ENCODE peak calls at places on chromosomes 1 and 21, in six cellular contexts. O is heart left ventricle, D is fibroblast of mammary gland, N is choroid plexus epithelial cell, Q is type B pancreatic cell, Y is prostate gland. L is an unnamed sample.

GRCh38 chr1:219174672-219175564 is 1.2 kb downstream of the LYPLAL1 start:
- DNase-seq in Q (no peak), D (peak; percentile 97), N (peak; percentile 98), O (peak; percentile 13), Y (peak; percentile 36), L (no peak)

GRCh38 chr1:28329395-28330153 is 734 bp downstream of the MED18 start:
- DNase-seq in N (peak; percentile 53), Q (no peak), O (no peak), Y (no peak), D (peak; percentile 40), L (no peak)

GRCh38 chr1:20936621-20937020 is 149.5 kb upstream of the HP1BP3 start:
- DNase-seq in Y (no peak), D (no peak), Q (no peak), O (no peak), N (peak; percentile 38), L (no peak)

GRCh38 chr1:71019248-71019647 is 28.4 kb downstream of the PTGER3 start:
- DNase-seq in Q (no peak), Y (no peak), O (peak; percentile 13), N (no peak), D (no peak), L (no peak)

GRCh38 chr1:232744847-232745246 is 60.4 kb upstream of the MAP10 start:
- DNase-seq in D (no peak), Y (no peak), Q (no peak), N (no peak), O (no peak), L (no peak)

GRCh38 chr1:31830511-31830910 is 14.7 kb upstream of the SPOCD1 start:
- DNase-seq in Q (no peak), D (no peak), O (no peak), Y (no peak), N (no peak), L (no peak)

GRCh38 chr1:10973956-10974881 is 38.2 kb upstream of the TARDBP start:
- DNase-seq in Y (no peak), N (no peak), D (no peak), O (no peak), Q (no peak), L (no peak)

GRCh38 chr21:44533891-44534627 is 5.9 kb downstream of the KRTAP10-1 start:
- DNase-seq in O (no peak), D (no peak), Y (no peak), Q (peak; percentile 27), N (no peak), L (no peak)

GRCh38 chr1:45953934-45954333 is 150.5 kb downstream of the MAST2 start:
- DNase-seq in D (peak; percentile 33), Y (no peak), N (peak; percentile 38), O (no peak), Q (no peak), L (no peak)

GRCh38 chr21:45401916-45402900 is 2.8 kb upstream of the COL18A1 start:
- DNase-seq in D (no peak), O (no peak), Y (no peak), Q (no peak), N (no peak), L (no peak)

GRCh38 chr21:46410516-46410915 is 48.2 kb upstream of the DIP2A start:
- DNase-seq in O (no peak), N (no peak), D (no peak), Q (no peak), Y (no peak), L (no peak)

GRCh38 chr1:93716974-93717373 is 35.3 kb upstream of the BCAR3 start:
- DNase-seq in Q (no peak), Y (no peak), O (no peak), D (peak; percentile 75), N (no peak), L (no peak)

GRCh38 chr1:35398739-35399138 is 130.2 kb downstream of the ZMYM4 start:
- DNase-seq in D (no peak), Q (no peak), N (peak; percentile 23), O (no peak), Y (no peak), L (no peak)

GRCh38 chr1:95084317-95085176 is 11.8 kb upstream of the ALG14 start:
- DNase-seq in Q (no peak), N (peak; percentile 60), O (no peak), Y (no peak), D (peak; percentile 55), L (peak; percentile 65)

GRCh38 chr21:31986035-31986856 is 113.4 kb downstream of the HUNK start:
- DNase-seq in D (no peak), O (no peak), Q (no peak), N (no peak), Y (no peak), L (no peak)

GRCh38 chr1:36323636-36324321 is at the start of gene EVA1B:
- DNase-seq in D (peak; percentile 71), O (peak; percentile 91), Y (peak; percentile 66), Q (peak; percentile 80), N (peak; percentile 88), L (peak; percentile 87)

GRCh38 chr1:109615879-109616278 is 3.5 kb downstream of the GNAT2 start:
- DNase-seq in O (no peak), N (peak; percentile 46), Y (no peak), D (no peak), Q (no peak), L (peak; percentile 31)

GRCh38 chr1:181659348-181659957 is 176.1 kb downstream of the CACNA1E start:
- DNase-seq in D (no peak), O (no peak), Y (no peak), Q (no peak), N (no peak), L (no peak)

GRCh38 chr1:93681095-93681548 is 515 bp downstream of the BCAR3 start:
- DNase-seq in Q (no peak), D (no peak), N (no peak), Y (no peak), O (no peak), L (peak; percentile 55)

GRCh38 chr1:215710340-215710971 is 143.4 kb downstream of the KCTD3 start:
- DNase-seq in Y (no peak), Q (no peak), D (peak; percentile 78), O (no peak), N (peak; percentile 63), L (peak; percentile 46)

GRCh38 chr1:33176362-33176850 is 5.4 kb downstream of the TRIM62 start:
- DNase-seq in N (peak; percentile 86), Q (no peak), Y (no peak), O (no peak), D (peak; percentile 54), L (no peak)

GRCh38 chr1:14300991-14301703 is 297.3 kb upstream of the KAZN start:
- DNase-seq in Y (peak; percentile 82), D (peak; percentile 4), N (no peak), Q (no peak), O (no peak), L (no peak)

GRCh38 chr21:46155514-46156377 is at the start of gene FTCD:
- DNase-seq in Y (no peak), O (peak; percentile 2), N (no peak), D (no peak), Q (no peak), L (no peak)

GRCh38 chr1:180542113-180542512 is 16.7 kb upstream of the OVAAL start:
- DNase-seq in N (peak; percentile 57), Y (no peak), O (no peak), D (no peak), Q (no peak), L (no peak)

GRCh38 chr1:110605901-110606783 is at the start of gene KCNA2:
- DNase-seq in D (no peak), Y (no peak), Q (no peak), N (peak; percentile 8), O (peak; percentile 60), L (peak; percentile 44)

GRCh38 chr1:235127203-235127602 is 1.4 kb downstream of the TOMM20 start:
- DNase-seq in D (no peak), Q (no peak), O (no peak), N (peak; percentile 17), Y (no peak), L (no peak)

GRCh38 chr1:235130766-235131270 is 2.2 kb upstream of the TOMM20 start:
- DNase-seq in Q (no peak), N (no peak), Y (no peak), O (no peak), D (no peak), L (no peak)

GRCh38 chr1:235129774-235130570 is 1.3 kb upstream of the TOMM20 start:
- DNase-seq in Q (no peak), N (no peak), Y (no peak), D (no peak), O (no peak), L (no peak)

GRCh38 chr1:235127774-235128452 is 724 bp downstream of the TOMM20 start:
- DNase-seq in O (no peak), D (no peak), Y (no peak), Q (no peak), N (peak; percentile 29), L (no peak)

DNA sequence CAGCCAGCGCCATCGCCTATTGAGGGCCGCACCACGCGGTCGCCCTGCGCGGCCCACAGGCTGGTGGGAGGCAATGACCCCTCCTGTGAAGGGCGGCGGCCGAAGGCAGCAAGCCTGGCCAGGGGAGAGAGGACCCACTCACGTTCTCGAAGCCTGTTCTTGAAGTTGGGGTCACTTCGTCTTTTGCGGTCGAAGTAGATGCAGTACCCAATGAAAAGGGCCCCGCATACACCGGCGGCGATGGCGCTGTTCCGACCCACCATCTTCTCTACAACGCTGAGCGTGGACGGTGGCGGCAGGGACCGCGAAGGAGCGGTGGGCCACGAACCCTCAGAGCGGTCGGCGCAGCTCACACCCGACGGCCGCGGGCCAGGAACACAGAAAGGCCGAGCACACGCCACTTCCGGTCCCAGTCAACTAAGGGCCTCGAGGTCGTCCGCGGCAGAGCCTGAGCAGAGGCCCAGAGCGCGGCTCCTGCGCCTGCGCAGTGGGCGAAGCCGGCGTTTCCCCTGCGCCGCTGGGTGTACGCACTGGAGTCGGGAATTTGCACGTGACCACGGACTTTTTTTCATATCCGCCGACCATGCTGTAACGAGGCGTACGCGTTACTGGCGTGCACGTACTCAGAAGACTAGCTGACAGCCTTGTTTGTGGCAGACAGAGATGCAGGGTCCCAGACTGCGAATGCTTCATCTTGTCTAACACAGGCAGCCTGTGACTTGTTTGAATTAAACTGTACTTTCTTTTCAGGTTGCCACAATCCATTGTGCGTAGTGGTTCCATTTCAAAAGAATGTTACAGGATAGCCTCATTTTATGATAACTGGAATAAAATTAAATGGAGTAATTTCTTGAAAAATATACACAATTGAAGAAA is at the start of gene TOMM20:
- DNase-seq in D (peak; percentile 98), N (peak; percentile 99), Y (peak; percentile 94), O (peak; percentile 96), Q (peak; percentile 97), L (peak; percentile 98)
- TF ChIP-seq CTCF in D (no peak), N (peak; percentile 1), Y (peak; percentile 30), O (no peak), Q (no peak), L (no peak)

GRCh38 chr1:207711285-207711684 is 40.6 kb upstream of the CD46 start:
- DNase-seq in N (peak; percentile 47), O (no peak), Y (peak; percentile 51), D (peak; percentile 38), Q (no peak), L (no peak)
- TF ChIP-seq CTCF in N (peak; percentile 24), O (no peak), Y (no peak), D (peak; percentile 1), Q (no peak), L (no peak)

GRCh38 chr1:4616831-4617465 is 37.5 kb upstream of the AJAP1 start:
- DNase-seq in N (no peak), Y (no peak), O (no peak), D (no peak), Q (no peak), L (no peak)
- TF ChIP-seq CTCF in N (no peak), Y (no peak), O (no peak), D (no peak), Q (no peak), L (no peak)

DNA sequence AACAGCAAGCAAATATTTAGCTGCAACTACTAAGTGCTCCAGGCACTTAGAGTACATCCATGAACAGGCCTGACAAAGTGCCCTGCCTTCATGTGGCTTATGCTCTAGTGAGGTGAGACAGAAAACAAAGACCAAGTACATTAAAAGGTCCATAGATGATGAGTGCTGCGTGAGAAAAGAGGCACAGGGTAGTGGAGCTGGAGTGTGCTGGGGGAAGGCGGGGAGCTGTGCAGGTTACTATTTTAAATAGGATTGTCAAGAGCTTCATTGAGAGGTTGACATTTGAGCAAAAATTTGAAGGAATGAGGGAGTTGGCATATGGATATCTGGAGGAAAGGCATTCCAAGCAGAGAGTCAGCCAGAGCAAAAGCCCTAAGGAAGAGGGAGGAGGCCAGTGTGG is 29.3 kb upstream of the RXRG start:
- DNase-seq in Y (no peak), N (no peak), D (no peak), O (no peak), Q (no peak), L (no peak)
- TF ChIP-seq CTCF in Y (no peak), N (no peak), D (no peak), O (no peak), Q (no peak), L (no peak)

L was measured in GM13976.